ENCODE peak calls at places on chromosomes 13 and 19, in five cellular contexts. U, D, Q, J and Z are unnamed samples.

GRCh38 chr13:42392706-42393572 is 121.0 kb downstream of the AKAP11 start:
- DNase-seq in J (peak), Q (peak), D (no peak), U (peak), Z (no peak)

GRCh38 chr19:9144920-9145319 is 4.7 kb downstream of the ZNF317 start:
- DNase-seq in J (peak), D (no peak), Q (no peak), U (no peak), Z (no peak)

GRCh38 chr13:101425623-101426022 is 9.3 kb upstream of the NALCN start:
- DNase-seq in J (no peak), D (no peak), Q (no peak), U (no peak), Z (no peak)

GRCh38 chr13:89514534-89515312 is 1832.8 kb upstream of the MIR17HG start:
- DNase-seq in Q (no peak), J (peak), D (peak), U (peak), Z (peak)

GRCh38 chr19:56566904-56567273 is 379 bp upstream of the ZNF470 start:
- DNase-seq in J (peak), D (no peak), U (no peak), Q (peak), Z (peak)

GRCh38 chr13:80361883-80362327 is 21.0 kb upstream of the SPRY2 start:
- DNase-seq in D (no peak), Q (no peak), U (no peak), J (peak), Z (peak)

GRCh38 chr19:12840091-12841079 is 2.1 kb downstream of the MAST1 start:
- DNase-seq in D (peak), J (peak), Q (peak), U (peak), Z (peak)

GRCh38 chr19:29547981-29548380 is 22.2 kb downstream of the VSTM2B start:
- DNase-seq in Q (no peak), U (no peak), D (no peak), J (no peak), Z (no peak)

GRCh38 chr13:92510416-92510815 is 716.2 kb upstream of the GPC6 start:
- DNase-seq in Q (no peak), D (peak), J (no peak), U (peak), Z (peak)

GRCh38 chr13:33185853-33186252 is 99.7 kb downstream of the STARD13 start:
- DNase-seq in U (peak), D (peak), J (no peak), Q (no peak), Z (peak)

GRCh38 chr13:40477623-40478608 is 188.5 kb downstream of the FOXO1 start:
- DNase-seq in D (no peak), U (peak), J (no peak), Q (no peak), Z (no peak)

GRCh38 chr19:51687791-51688664 is 5.1 kb upstream of the SPACA6 start:
- DNase-seq in D (peak), U (peak), Q (no peak), J (peak), Z (peak)

GRCh38 chr13:114225610-114226009 is 9.1 kb upstream of the CDC16 start:
- DNase-seq in D (no peak), Q (no peak), U (no peak), J (no peak), Z (no peak)

GRCh38 chr13:61151062-61151461 is 264.6 kb downstream of the PCDH20 start:
- DNase-seq in D (no peak), Q (no peak), U (no peak), J (no peak), Z (peak)

GRCh38 chr13:101706651-101707050 is 254.2 kb downstream of the ITGBL1 start:
- DNase-seq in U (peak), Q (peak), D (peak), J (peak), Z (no peak)

GRCh38 chr13:106786006-106786579 is 218.2 kb upstream of the ARGLU1 start:
- DNase-seq in U (no peak), D (no peak), J (no peak), Q (no peak), Z (no peak)

GRCh38 chr19:35533822-35534521 is 716 bp downstream of the GAPDHS start:
- DNase-seq in D (no peak), U (peak), Q (peak), J (no peak), Z (peak)

GRCh38 chr13:31199849-31200635 is at the start of gene B3GLCT:
- DNase-seq in Q (peak), U (peak), J (peak), D (peak), Z (peak)

GRCh38 chr13:114035583-114036501 is 62.0 kb upstream of the C13orf46 start:
- DNase-seq in D (peak), J (no peak), U (peak), Q (no peak), Z (no peak)

GRCh38 chr13:103282571-103283450 is 216.6 kb upstream of the SLC10A2 start:
- DNase-seq in U (peak), Q (no peak), D (peak), J (peak), Z (no peak)

GRCh38 chr19:36526581-36526980 is 1.5 kb downstream of the ZNF260 start:
- DNase-seq in U (peak), J (no peak), D (no peak), Q (no peak), Z (no peak)

GRCh38 chr19:2148482-2149135 is 2.8 kb downstream of the AP3D1 start:
- DNase-seq in J (no peak), U (no peak), Q (peak), D (no peak), Z (no peak)

GRCh38 chr13:42305503-42305902 is 33.6 kb downstream of the AKAP11 start:
- DNase-seq in J (peak), D (no peak), U (no peak), Q (no peak), Z (no peak)

GRCh38 chr19:19460761-19461265 is 54.5 kb downstream of the TSSK6 start:
- DNase-seq in J (no peak), U (no peak), D (no peak), Q (peak), Z (peak)

GRCh38 chr19:29587059-29587458 is 19.0 kb upstream of the POP4 start:
- DNase-seq in Q (no peak), U (no peak), D (no peak), J (no peak), Z (no peak)

GRCh38 chr19:33418461-33418860 is 45.0 kb downstream of the CEBPG start:
- DNase-seq in U (no peak), J (no peak), D (no peak), Q (no peak), Z (no peak)

GRCh38 chr13:93818345-93818744 is 591.7 kb downstream of the GPC6 start:
- DNase-seq in U (no peak), D (no peak), J (no peak), Q (no peak), Z (peak)

GRCh38 chr13:21556051-21556450 is 47.9 kb downstream of the MICU2 start:
- DNase-seq in J (no peak), Q (no peak), U (no peak), D (no peak), Z (no peak)

GRCh38 chr13:58238972-58239773 is 607.6 kb downstream of the PCDH17 start:
- DNase-seq in D (no peak), Q (no peak), U (no peak), J (no peak), Z (no peak)

GRCh38 chr13:51396352-51396751 is 56.5 kb downstream of the INTS6 start:
- DNase-seq in U (no peak), Q (no peak), J (no peak), D (no peak), Z (no peak)

GRCh38 chr19:18504886-18505610 is 16.8 kb downstream of the ELL start:
- DNase-seq in U (no peak), Q (no peak), J (no peak), D (no peak), Z (no peak)

GRCh38 chr13:82011355-82011754 is 1670.4 kb upstream of the SPRY2 start:
- DNase-seq in J (no peak), U (no peak), Q (no peak), D (no peak), Z (peak)

GRCh38 chr19:19064811-19065745 is 1.3 kb downstream of the SLC25A42 start:
- DNase-seq in D (no peak), J (no peak), U (no peak), Q (peak), Z (peak)

GRCh38 chr13:78020861-78021260 is 102.2 kb upstream of the EDNRB start:
- DNase-seq in Q (no peak), D (no peak), J (peak), U (no peak), Z (no peak)

GRCh38 chr19:34428549-34429285 is 536 bp downstream of the UBA2 start:
- DNase-seq in J (peak), U (peak), Q (no peak), D (no peak), Z (peak)

GRCh38 chr13:68748038-68748437 is 1359.6 kb upstream of the ATXN8OS start:
- DNase-seq in J (no peak), U (peak), D (peak), Q (no peak), Z (no peak)